ENCODE peak calls at places on chromosome 7, in four cellular contexts. T, Y, Q and J are unnamed samples.

GRCh38 chr7:77427996-77428603 is 12.0 kb upstream of the GSAP start:
- DNase-seq in T (no peak), Y (peak), Q (no peak), J (no peak)

GRCh38 chr7:151851782-151852181 is 25.1 kb downstream of the PRKAG2 start:
- DNase-seq in T (no peak), Y (no peak), Q (peak), J (peak)

GRCh38 chr7:138245682-138246081 is 169.4 kb downstream of the AKR1D1 start:
- DNase-seq in T (no peak), Y (no peak), Q (no peak), J (no peak)

GRCh38 chr7:54888067-54888735 is 129.2 kb upstream of the SEC61G start:
- DNase-seq in T (no peak), Y (no peak), Q (no peak), J (no peak)

GRCh38 chr7:24757799-24758275 is 573 bp upstream of the GSDME start:
- DNase-seq in T (peak), Y (no peak), Q (peak), J (no peak)

GRCh38 chr7:41702635-41703371 is at the start of gene INHBA:
- DNase-seq in T (peak), Y (peak), Q (no peak), J (no peak)

GRCh38 chr7:55020481-55020871 is 1.7 kb downstream of the EGFR start:
- DNase-seq in T (peak), Y (no peak), Q (peak), J (no peak)

GRCh38 chr7:19215421-19215820 is 70.2 kb upstream of the FERD3L start:
- DNase-seq in T (no peak), Y (no peak), Q (no peak), J (no peak)

GRCh38 chr7:33982425-33982786 is 77.1 kb downstream of the BMPER start:
- DNase-seq in T (peak), Y (peak), Q (no peak), J (no peak)

GRCh38 chr7:87000344-87000743 is 59.1 kb downstream of the ELAPOR2 start:
- DNase-seq in T (no peak), Y (no peak), Q (no peak), J (no peak)

GRCh38 chr7:51455948-51456347 is 139.3 kb upstream of the COBL start:
- DNase-seq in T (no peak), Y (no peak), Q (no peak), J (no peak)

GRCh38 chr7:25353191-25353590 is 124.9 kb upstream of the NPVF start:
- DNase-seq in T (no peak), Y (no peak), Q (no peak), J (no peak)

GRCh38 chr7:144818516-144818915 is 17.3 kb downstream of the TPK1 start:
- DNase-seq in T (no peak), Y (peak), Q (no peak), J (no peak)

GRCh38 chr7:78315119-78315518 is 516.5 kb downstream of the PHTF2 start:
- DNase-seq in T (no peak), Y (no peak), Q (no peak), J (no peak)

GRCh38 chr7:20064181-20064970 is 152.8 kb downstream of the MACC1 start:
- DNase-seq in T (no peak), Y (no peak), Q (no peak), J (no peak)

GRCh38 chr7:118250860-118251494 is 26.5 kb downstream of the ANKRD7 start:
- DNase-seq in T (no peak), Y (no peak), Q (no peak), J (no peak)

GRCh38 chr7:96076350-96076707 is 245.6 kb downstream of the SLC25A13 start:
- DNase-seq in T (no peak), Y (peak), Q (no peak), J (no peak)

GRCh38 chr7:158406364-158406763 is 181.3 kb downstream of the PTPRN2 start:
- DNase-seq in T (no peak), Y (no peak), Q (no peak), J (no peak)

GRCh38 chr7:128697301-128697905 is 25.3 kb downstream of the GARIN1A start:
- DNase-seq in T (peak), Y (peak), Q (no peak), J (peak)

GRCh38 chr7:34361663-34362250 is 296.3 kb upstream of the NPSR1 start:
- DNase-seq in T (no peak), Y (no peak), Q (no peak), J (no peak)

GRCh38 chr7:121960678-121961461 is 87.9 kb downstream of the PTPRZ1 start:
- DNase-seq in T (peak), Y (peak), Q (no peak), J (no peak)

GRCh38 chr7:114784756-114785155 is 137.1 kb upstream of the MDFIC start:
- DNase-seq in T (no peak), Y (no peak), Q (no peak), J (no peak)

GRCh38 chr7:28083998-28084985 is 96.3 kb downstream of the JAZF1 start:
- DNase-seq in T (no peak), Y (no peak), Q (no peak), J (no peak)

GRCh38 chr7:28086198-28086597 is 94.4 kb downstream of the JAZF1 start:
- DNase-seq in T (no peak), Y (no peak), Q (no peak), J (no peak)

GRCh38 chr7:28082071-28082470 is 98.5 kb downstream of the JAZF1 start:
- DNase-seq in T (no peak), Y (no peak), Q (no peak), J (no peak)

GRCh38 chr7:28081016-28081415 is 99.6 kb downstream of the JAZF1 start:
- DNase-seq in T (no peak), Y (peak), Q (no peak), J (no peak)

GRCh38 chr7:28083159-28083997 is 97.2 kb downstream of the JAZF1 start:
- DNase-seq in T (peak), Y (no peak), Q (no peak), J (no peak)
- H3K27ac ChIP-seq in T (peak), Y (no peak), Q (no peak), J (no peak)

GRCh38 chr7:82443801-82444219 is 233 bp upstream of the CACNA2D1 start:
- DNase-seq in T (peak), Y (peak), Q (peak), J (peak)
- H3K4me3 ChIP-seq in T (peak), Y (peak), Q (peak), J (peak)

GRCh38 chr7:131501930-131502685 is 54.3 kb downstream of the PODXL start:
- DNase-seq in T (no peak), Y (no peak), Q (no peak), J (no peak)

GRCh38 chr7:131500357-131500756 is 56.1 kb downstream of the PODXL start:
- DNase-seq in T (no peak), Y (no peak), Q (no peak), J (no peak)

GRCh38 chr7:131502810-131503545 is 53.5 kb downstream of the PODXL start:
- DNase-seq in T (no peak), Y (no peak), Q (peak), J (no peak)

GRCh38 chr7:131499801-131500200 is 56.6 kb downstream of the PODXL start:
- DNase-seq in T (no peak), Y (no peak), Q (no peak), J (no peak)

GRCh38 chr7:131501422-131501821 is 55.0 kb downstream of the PODXL start:
- DNase-seq in T (no peak), Y (no peak), Q (no peak), J (no peak)
- TF ChIP-seq POLR2A in T (no peak), Y (peak), Q (no peak), J (no peak)

GRCh38 chr7:90773269-90773668 is 177.1 kb downstream of the CDK14 start:
- DNase-seq in T (no peak), Y (no peak), Q (no peak), J (no peak)

GRCh38 chr7:90772410-90772809 is 176.3 kb downstream of the CDK14 start:
- DNase-seq in T (no peak), Y (no peak), Q (no peak), J (no peak)

GRCh38 chr7:90777075-90777864 is 181.1 kb downstream of the CDK14 start:
- DNase-seq in T (no peak), Y (no peak), Q (peak), J (no peak)

GRCh38 chr7:90771281-90771680 is 175.2 kb downstream of the CDK14 start:
- DNase-seq in T (no peak), Y (no peak), Q (no peak), J (no peak)

GRCh38 chr7:90775383-90775965 is 179.4 kb downstream of the CDK14 start:
- DNase-seq in T (no peak), Y (no peak), Q (no peak), J (no peak)
- H3K27ac ChIP-seq in T (no peak), Y (no peak), Q (no peak), J (no peak)

GRCh38 chr7:155203059-155203881 is 94.4 kb upstream of the INSIG1 start:
- DNase-seq in T (no peak), Y (no peak), Q (no peak), J (no peak)

GRCh38 chr7:155203882-155204691 is 93.6 kb upstream of the INSIG1 start:
- DNase-seq in T (no peak), Y (no peak), Q (no peak), J (peak)

GRCh38 chr7:155205368-155206285 is 92.1 kb upstream of the INSIG1 start:
- DNase-seq in T (peak), Y (peak), Q (peak), J (peak)

GRCh38 chr7:155206286-155207020 is 91.2 kb upstream of the INSIG1 start:
- DNase-seq in T (no peak), Y (peak), Q (no peak), J (peak)

DNA sequence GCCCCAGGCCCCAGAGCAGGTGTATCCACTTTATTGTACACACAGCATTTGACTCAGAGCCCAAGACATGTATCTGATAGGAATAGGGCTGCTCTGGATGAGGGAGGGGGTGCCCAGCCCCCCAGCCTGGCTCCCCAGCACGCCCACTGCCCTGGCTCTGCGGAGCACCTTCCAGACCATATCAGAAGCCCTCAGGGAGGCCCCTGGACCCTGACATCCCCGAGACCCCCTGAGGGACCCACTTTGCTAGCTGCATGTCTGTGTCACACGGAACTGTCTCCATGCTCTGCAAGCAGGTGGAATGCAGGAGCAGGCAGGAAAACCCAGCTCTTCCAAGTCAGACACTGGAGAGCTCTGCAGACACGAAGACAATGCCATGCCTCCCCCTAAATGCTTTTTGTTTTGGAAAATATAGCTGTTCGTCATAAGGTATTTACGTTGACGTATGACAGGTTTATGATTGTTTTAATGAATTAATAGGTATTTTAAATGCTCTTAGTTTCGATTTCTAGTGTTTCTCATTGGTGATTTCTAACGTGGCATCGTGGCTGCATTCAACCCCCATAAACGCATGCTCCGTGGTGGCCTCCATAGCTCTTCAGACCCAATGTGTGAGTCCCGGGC is 92.8 kb upstream of the INSIG1 start:
- DNase-seq in T (no peak), Y (no peak), Q (no peak), J (no peak)
- H3K4me3 ChIP-seq in T (no peak), Y (peak), Q (peak), J (peak)

DNA sequence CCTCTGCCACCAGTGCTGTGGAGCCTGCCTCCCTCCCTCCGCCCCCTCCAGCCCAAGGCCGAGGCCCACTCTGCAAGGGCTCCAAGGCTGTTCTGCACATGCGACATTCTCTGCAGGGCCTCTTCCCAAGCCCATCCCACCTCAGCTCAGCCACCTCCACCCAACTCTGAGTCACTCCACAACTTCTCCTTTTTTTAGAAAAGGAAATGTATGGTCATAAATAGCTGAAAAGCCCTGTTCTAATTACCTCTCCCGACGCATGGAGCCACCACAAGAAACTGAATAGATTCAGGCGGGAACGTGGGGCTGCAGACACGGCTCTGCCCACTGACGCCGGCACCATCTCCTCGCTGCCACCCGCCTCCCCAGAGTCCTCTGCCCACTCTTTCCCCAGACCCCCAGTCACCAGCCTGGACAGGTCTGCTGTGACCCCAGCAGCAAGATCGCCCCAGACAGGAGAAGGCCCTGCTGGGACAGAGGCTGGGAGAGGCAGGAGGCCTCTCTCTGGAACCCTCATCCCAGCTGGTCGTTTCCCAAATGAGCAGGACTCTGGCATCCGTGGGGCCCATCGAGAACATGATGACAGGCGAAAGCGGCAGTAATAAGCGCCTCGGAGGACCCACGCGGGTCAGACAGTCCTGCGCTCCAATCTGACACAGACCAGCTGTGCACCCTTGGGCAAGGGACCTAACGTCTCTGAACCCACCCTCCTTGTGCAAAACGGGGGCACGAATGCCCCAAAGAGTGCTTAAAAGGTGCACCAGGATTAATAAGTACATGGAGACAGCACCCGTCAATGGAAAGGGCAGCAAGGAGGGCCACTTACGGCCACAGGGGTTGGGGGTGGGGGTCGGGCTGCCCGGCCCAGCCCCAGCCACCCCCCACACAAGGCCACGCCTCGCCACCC is 213.7 kb downstream of the MAD1L1 start:
- DNase-seq in T (no peak), Y (peak), Q (peak), J (no peak)
- TF ChIP-seq POLR2A in T (no peak), Y (no peak), Q (no peak), J (no peak)

GRCh38 chr7:1428941-1429444 is 30.3 kb downstream of the MICALL2 start:
- DNase-seq in T (no peak), Y (no peak), Q (no peak), J (no peak)
- H3K27ac ChIP-seq in T (no peak), Y (no peak), Q (no peak), J (no peak)

DNA sequence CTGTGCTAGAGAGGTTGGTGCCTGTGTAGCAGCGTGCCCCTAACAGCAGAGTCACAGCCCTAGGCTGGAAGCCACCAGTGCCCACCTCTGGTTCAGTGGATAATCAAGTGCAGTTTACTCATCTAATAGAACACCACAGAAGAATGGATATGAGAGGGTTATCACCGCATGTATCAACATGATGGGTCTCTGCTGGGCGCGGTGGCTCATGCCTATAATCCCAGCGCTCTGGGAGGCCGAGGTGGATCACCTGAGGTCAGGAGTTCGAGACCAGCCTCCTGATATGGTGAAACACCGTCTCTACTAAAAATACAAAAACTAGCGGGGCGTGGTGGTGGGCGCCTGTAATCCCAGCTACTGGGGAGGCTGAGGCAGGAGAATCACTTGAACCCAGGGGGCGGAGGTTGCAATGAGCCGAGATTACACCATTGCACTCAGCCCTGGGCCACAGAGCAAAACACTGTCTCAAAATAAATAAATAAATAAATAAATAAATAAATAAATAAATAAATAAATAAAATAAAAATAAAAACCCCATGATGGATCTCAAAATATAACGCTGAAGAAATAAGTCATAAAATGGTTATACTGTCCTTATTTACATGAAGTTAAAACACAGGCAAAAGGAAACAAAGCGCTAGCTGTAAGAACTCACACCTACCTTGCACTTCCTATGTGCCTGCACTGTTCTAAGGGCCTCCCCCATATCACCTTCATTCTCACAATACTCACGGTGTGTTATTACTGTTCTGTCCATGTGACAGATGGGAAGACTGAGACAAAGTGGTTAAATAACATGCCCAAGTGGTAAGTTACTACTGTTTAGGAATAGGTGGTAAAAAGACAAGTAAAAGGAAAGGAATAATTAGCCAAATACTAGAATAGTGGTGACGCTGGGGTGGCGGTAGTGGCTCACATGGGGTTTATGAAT is 70.9 kb downstream of the AMZ1 start:
- DNase-seq in T (no peak), Y (no peak), Q (no peak), J (no peak)
- H3K4me3 ChIP-seq in T (peak), Y (no peak), Q (no peak), J (no peak)

GRCh38 chr7:75734586-75735047 is 4.1 kb downstream of the HIP1 start:
- DNase-seq in T (peak), Y (no peak), Q (no peak), J (no peak)
- TF ChIP-seq POLR2A in T (no peak), Y (no peak), Q (no peak), J (no peak)

GRCh38 chr7:724298-724697 is 2.2 kb upstream of the DNAAF5 start:
- DNase-seq in T (no peak), Y (no peak), Q (no peak), J (no peak)

GRCh38 chr7:726084-726853 is at the start of gene DNAAF5:
- DNase-seq in T (peak), Y (peak), Q (peak), J (peak)

GRCh38 chr7:726854-727103 is 280 bp downstream of the DNAAF5 start:
- DNase-seq in T (no peak), Y (no peak), Q (no peak), J (no peak)

GRCh38 chr7:727104-727805 is at the start of gene PRKAR1B:
- DNase-seq in T (peak), Y (no peak), Q (peak), J (no peak)

GRCh38 chr7:725223-726005 is 1.1 kb upstream of the DNAAF5 start:
- DNase-seq in T (no peak), Y (no peak), Q (peak), J (no peak)
- H3K27ac ChIP-seq in T (peak), Y (no peak), Q (no peak), J (peak)